ENCODE peak calls at places on chromosomes 3 and 15, in eight cellular contexts. T, K, D, Z, P, S, G and M are unnamed samples.

GRCh38 chr3:194312743-194313281 is 38.3 kb downstream of the CPN2 start:
- DNase-seq in T (no peak), K (peak), D (no peak), Z (no peak), P (no peak), S (peak), G (no peak), M (peak)

GRCh38 chr3:148042663-148043445 is 633.7 kb downstream of the ZIC1 start:
- DNase-seq in T (no peak), K (no peak), D (no peak), Z (no peak), P (no peak), S (no peak), G (no peak), M (peak)

GRCh38 chr3:114456742-114457141 is 162.9 kb downstream of the TIGIT start:
- DNase-seq in T (no peak), K (no peak), D (no peak), Z (no peak), P (no peak), S (no peak), G (no peak), M (no peak)

GRCh38 chr15:49036650-49037545 is 9.3 kb downstream of the SECISBP2L start:
- DNase-seq in T (no peak), K (no peak), D (no peak), Z (peak), P (no peak), S (peak), G (no peak), M (no peak)

GRCh38 chr3:107329088-107329487 is 48.2 kb upstream of the CCDC54 start:
- DNase-seq in T (no peak), K (no peak), D (no peak), Z (no peak), P (no peak), S (no peak), G (peak), M (no peak)

GRCh38 chr3:127731546-127731945 is 58.8 kb downstream of the ABTB1 start:
- DNase-seq in T (no peak), K (no peak), D (no peak), Z (no peak), P (no peak), S (no peak), G (no peak), M (no peak)

GRCh38 chr3:49639551-49639950 is 34.6 kb upstream of the APEH start:
- DNase-seq in T (no peak), K (no peak), D (no peak), Z (no peak), P (no peak), S (no peak), G (no peak), M (no peak)

GRCh38 chr15:64581408-64581761 is 121.0 kb downstream of the ZNF609 start:
- DNase-seq in T (no peak), K (no peak), D (no peak), Z (no peak), P (no peak), S (no peak), G (no peak), M (no peak)

GRCh38 chr3:134937256-134938023 is 142.4 kb downstream of the EPHB1 start:
- DNase-seq in T (peak), K (no peak), D (no peak), Z (no peak), P (no peak), S (no peak), G (no peak), M (no peak)

GRCh38 chr3:183790700-183791099 is 34.7 kb downstream of the MAP6D1 start:
- DNase-seq in T (no peak), K (no peak), D (no peak), Z (no peak), P (no peak), S (no peak), G (no peak), M (no peak)

GRCh38 chr15:61871926-61872522 is 188.2 kb downstream of the VPS13C start:
- DNase-seq in T (peak), K (no peak), D (no peak), Z (no peak), P (no peak), S (peak), G (peak), M (peak)

GRCh38 chr3:33117461-33117860 is 3.6 kb downstream of the CRTAP start:
- DNase-seq in T (no peak), K (no peak), D (no peak), Z (no peak), P (no peak), S (no peak), G (no peak), M (no peak)

GRCh38 chr15:67183443-67184169 is 70.9 kb downstream of the AAGAB start:
- DNase-seq in T (no peak), K (no peak), D (no peak), Z (no peak), P (no peak), S (no peak), G (no peak), M (peak)

GRCh38 chr15:93417156-93418077 is 328.4 kb upstream of the RGMA start:
- DNase-seq in T (no peak), K (no peak), D (no peak), Z (no peak), P (no peak), S (no peak), G (no peak), M (no peak)

GRCh38 chr3:169195672-169196071 is 467.8 kb downstream of the MECOM start:
- DNase-seq in T (no peak), K (no peak), D (no peak), Z (no peak), P (no peak), S (no peak), G (no peak), M (no peak)

GRCh38 chr3:164155386-164155785 is 922.9 kb downstream of the SI start:
- DNase-seq in T (no peak), K (no peak), D (no peak), Z (peak), P (no peak), S (peak), G (no peak), M (no peak)